ENCODE peak calls at places on chromosomes 11 and 22, in seven cellular contexts. R, C, F, G, A, B and Z are unnamed samples.

GRCh38 chr11:10568486-10568941 is at the start of gene LYVE1:
- DNase-seq in R (no peak), C (no peak), F (no peak), G (no peak), A (no peak), B (no peak), Z (no peak)

GRCh38 chr22:25447689-25448434 is 116.6 kb upstream of the GRK3 start:
- DNase-seq in R (peak; percentile 54), C (peak; percentile 58), F (peak; percentile 87), G (peak; percentile 87), A (peak; percentile 96), B (no peak), Z (peak; percentile 57)

GRCh38 chr11:65592840-65593517 is 2.6 kb downstream of the KCNK7 start:
- DNase-seq in R (no peak), C (no peak), F (no peak), G (no peak), A (no peak), B (no peak), Z (no peak)

GRCh38 chr11:69650081-69650831 is 9.3 kb downstream of the CCND1 start:
- DNase-seq in R (no peak), C (no peak), F (no peak), G (peak; percentile 23), A (peak; percentile 67), B (no peak), Z (no peak)

GRCh38 chr22:44357962-44358553 is 45.3 kb upstream of the SHISAL1 start:
- DNase-seq in R (peak; percentile 32), C (no peak), F (no peak), G (no peak), A (peak; percentile 73), B (no peak), Z (peak; percentile 13)

GRCh38 chr11:113896156-113896879 is 8.3 kb upstream of the HTR3B start:
- DNase-seq in R (no peak), C (no peak), F (peak; percentile 40), G (no peak), A (no peak), B (no peak), Z (peak; percentile 42)

GRCh38 chr22:18028817-18029527 is 4.6 kb upstream of the MICAL3 start:
- DNase-seq in R (no peak), C (no peak), F (no peak), G (no peak), A (no peak), B (no peak), Z (peak; percentile 12)

GRCh38 chr11:72932132-72932570 is 117.9 kb downstream of the ATG16L2 start:
- DNase-seq in R (peak; percentile 13), C (peak; percentile 21), F (no peak), G (no peak), A (no peak), B (peak; percentile 31), Z (no peak)

GRCh38 chr11:83540112-83540675 is 254.0 kb upstream of the CCDC90B start:
- DNase-seq in R (no peak), C (no peak), F (no peak), G (no peak), A (no peak), B (no peak), Z (no peak)

GRCh38 chr11:118605116-118605867 is 2.1 kb upstream of the PHLDB1 start:
- DNase-seq in R (peak; percentile 22), C (peak; percentile 95), F (no peak), G (no peak), A (peak; percentile 88), B (peak; percentile 87), Z (no peak)

GRCh38 chr22:39515266-39516050 is 4.9 kb upstream of the ATF4 start:
- DNase-seq in R (no peak), C (no peak), F (no peak), G (no peak), A (peak; percentile 52), B (no peak), Z (no peak)

GRCh38 chr11:128502736-128503135 is 84.6 kb downstream of the ETS1 start:
- DNase-seq in R (peak; percentile 68), C (peak; percentile 85), F (no peak), G (no peak), A (no peak), B (peak; percentile 83), Z (no peak)

GRCh38 chr11:117719480-117719879 is 77.5 kb downstream of the DSCAML1 start:
- DNase-seq in R (no peak), C (no peak), F (no peak), G (no peak), A (no peak), B (no peak), Z (no peak)

GRCh38 chr11:133619397-133619796 is 87.1 kb upstream of the OPCML start:
- DNase-seq in R (no peak), C (no peak), F (no peak), G (no peak), A (no peak), B (no peak), Z (no peak)